ENCODE peak calls at places on chromosomes 5 and 9, in four cellular contexts. One of them, this sample, is unnamed.

GRCh38 chr5:54229041-54229780 is 81.2 kb downstream of the ARL15 start:
- DNase-seq in activated CD8-positive, alpha-beta memory T cell treated with anti-CD3 and anti-CD28 coated beads, Interleukin-2, amount 50 U/mL, for 48 hours: peak
- DNase-seq in ovary: peak
- DNase-seq in HS-5: no peak
- DNase-seq in this sample: no peak

GRCh38 chr5:669111-669841 is 23.9 kb downstream of the TPPP start:
- DNase-seq in ovary: peak
- DNase-seq in activated CD8-positive, alpha-beta memory T cell treated with anti-CD3 and anti-CD28 coated beads, Interleukin-2, amount 50 U/mL, for 48 hours: peak
- DNase-seq in HS-5: no peak
- DNase-seq in this sample: no peak

GRCh38 chr9:102237094-102237493 is 498.6 kb upstream of the GRIN3A start:
- DNase-seq in activated CD8-positive, alpha-beta memory T cell treated with anti-CD3 and anti-CD28 coated beads, Interleukin-2, amount 50 U/mL, for 48 hours: no peak
- DNase-seq in ovary: no peak
- DNase-seq in HS-5: no peak
- DNase-seq in this sample: no peak

GRCh38 chr5:74579215-74579614 is 61.3 kb downstream of the ENC1 start:
- DNase-seq in ovary: no peak
- DNase-seq in activated CD8-positive, alpha-beta memory T cell treated with anti-CD3 and anti-CD28 coated beads, Interleukin-2, amount 50 U/mL, for 48 hours: peak
- DNase-seq in HS-5: no peak
- DNase-seq in this sample: no peak

GRCh38 chr9:127741831-127742434 is 6.8 kb upstream of the TOR2A start:
- DNase-seq in HS-5: no peak
- DNase-seq in activated CD8-positive, alpha-beta memory T cell treated with anti-CD3 and anti-CD28 coated beads, Interleukin-2, amount 50 U/mL, for 48 hours: no peak
- DNase-seq in ovary: peak
- DNase-seq in this sample: no peak

GRCh38 chr9:120876842-120877240 is at the start of gene PHF19:
- DNase-seq in HS-5: no peak
- DNase-seq in ovary: no peak
- DNase-seq in activated CD8-positive, alpha-beta memory T cell treated with anti-CD3 and anti-CD28 coated beads, Interleukin-2, amount 50 U/mL, for 48 hours: peak
- DNase-seq in this sample: no peak

GRCh38 chr5:143165049-143165448 is 238.4 kb downstream of the NR3C1 start:
- DNase-seq in activated CD8-positive, alpha-beta memory T cell treated with anti-CD3 and anti-CD28 coated beads, Interleukin-2, amount 50 U/mL, for 48 hours: no peak
- DNase-seq in HS-5: no peak
- DNase-seq in ovary: no peak
- DNase-seq in this sample: no peak

GRCh38 chr9:6355728-6356127 is 27.6 kb downstream of the TPD52L3 start:
- DNase-seq in activated CD8-positive, alpha-beta memory T cell treated with anti-CD3 and anti-CD28 coated beads, Interleukin-2, amount 50 U/mL, for 48 hours: no peak
- DNase-seq in ovary: no peak
- DNase-seq in HS-5: peak
- DNase-seq in this sample: no peak

GRCh38 chr9:36935768-36936497 is 98.1 kb downstream of the PAX5 start:
- DNase-seq in ovary: no peak
- DNase-seq in HS-5: no peak
- DNase-seq in activated CD8-positive, alpha-beta memory T cell treated with anti-CD3 and anti-CD28 coated beads, Interleukin-2, amount 50 U/mL, for 48 hours: no peak
- DNase-seq in this sample: no peak

GRCh38 chr5:80128129-80128528 is 93.0 kb downstream of the THBS4 start:
- DNase-seq in ovary: no peak
- DNase-seq in HS-5: no peak
- DNase-seq in activated CD8-positive, alpha-beta memory T cell treated with anti-CD3 and anti-CD28 coated beads, Interleukin-2, amount 50 U/mL, for 48 hours: no peak
- DNase-seq in this sample: no peak

GRCh38 chr5:173781826-173782670 is 106.1 kb upstream of the CPEB4 start:
- DNase-seq in activated CD8-positive, alpha-beta memory T cell treated with anti-CD3 and anti-CD28 coated beads, Interleukin-2, amount 50 U/mL, for 48 hours: peak
- DNase-seq in HS-5: peak
- DNase-seq in ovary: peak
- DNase-seq in this sample: peak

GRCh38 chr9:138023394-138024124 is 146.0 kb downstream of the CACNA1B start:
- DNase-seq in ovary: no peak
- DNase-seq in HS-5: no peak
- DNase-seq in activated CD8-positive, alpha-beta memory T cell treated with anti-CD3 and anti-CD28 coated beads, Interleukin-2, amount 50 U/mL, for 48 hours: no peak
- DNase-seq in this sample: no peak

GRCh38 chr5:147887026-147887627 is 8.6 kb downstream of the SCGB3A2 start:
- DNase-seq in activated CD8-positive, alpha-beta memory T cell treated with anti-CD3 and anti-CD28 coated beads, Interleukin-2, amount 50 U/mL, for 48 hours: no peak
- DNase-seq in HS-5: no peak
- DNase-seq in ovary: no peak
- DNase-seq in this sample: no peak

GRCh38 chr5:161094411-161094810 is 242.4 kb upstream of the ATP10B start:
- DNase-seq in ovary: no peak
- DNase-seq in activated CD8-positive, alpha-beta memory T cell treated with anti-CD3 and anti-CD28 coated beads, Interleukin-2, amount 50 U/mL, for 48 hours: no peak
- DNase-seq in HS-5: no peak
- DNase-seq in this sample: no peak

GRCh38 chr5:147037517-147038205 is 159.1 kb upstream of the PPP2R2B start:
- DNase-seq in activated CD8-positive, alpha-beta memory T cell treated with anti-CD3 and anti-CD28 coated beads, Interleukin-2, amount 50 U/mL, for 48 hours: no peak
- DNase-seq in HS-5: peak
- DNase-seq in ovary: no peak
- DNase-seq in this sample: peak

GRCh38 chr5:104177651-104178050 is 615.1 kb upstream of the NUDT12 start:
- DNase-seq in ovary: no peak
- DNase-seq in HS-5: no peak
- DNase-seq in activated CD8-positive, alpha-beta memory T cell treated with anti-CD3 and anti-CD28 coated beads, Interleukin-2, amount 50 U/mL, for 48 hours: no peak
- DNase-seq in this sample: no peak

GRCh38 chr9:114204265-114204664 is 48.9 kb downstream of the COL27A1 start:
- DNase-seq in activated CD8-positive, alpha-beta memory T cell treated with anti-CD3 and anti-CD28 coated beads, Interleukin-2, amount 50 U/mL, for 48 hours: no peak
- DNase-seq in ovary: no peak
- DNase-seq in HS-5: no peak
- DNase-seq in this sample: no peak

GRCh38 chr9:123716339-123716738 is 213.6 kb downstream of the DENND1A start:
- DNase-seq in activated CD8-positive, alpha-beta memory T cell treated with anti-CD3 and anti-CD28 coated beads, Interleukin-2, amount 50 U/mL, for 48 hours: no peak
- DNase-seq in ovary: no peak
- DNase-seq in HS-5: no peak
- DNase-seq in this sample: no peak

GRCh38 chr5:34762321-34762871 is 76.6 kb upstream of the TTC23L start:
- DNase-seq in HS-5: peak
- DNase-seq in activated CD8-positive, alpha-beta memory T cell treated with anti-CD3 and anti-CD28 coated beads, Interleukin-2, amount 50 U/mL, for 48 hours: no peak
- DNase-seq in ovary: peak
- DNase-seq in this sample: no peak

GRCh38 chr9:122261469-122261881 is 3.2 kb downstream of the RBM18 start:
- DNase-seq in activated CD8-positive, alpha-beta memory T cell treated with anti-CD3 and anti-CD28 coated beads, Interleukin-2, amount 50 U/mL, for 48 hours: no peak
- DNase-seq in ovary: peak
- DNase-seq in HS-5: no peak
- DNase-seq in this sample: peak

GRCh38 chr5:127298623-127299022 is 8.0 kb downstream of the MEGF10 start:
- DNase-seq in HS-5: no peak
- DNase-seq in activated CD8-positive, alpha-beta memory T cell treated with anti-CD3 and anti-CD28 coated beads, Interleukin-2, amount 50 U/mL, for 48 hours: no peak
- DNase-seq in ovary: no peak
- DNase-seq in this sample: no peak

GRCh38 chr5:163105456-163105855 is 331.9 kb upstream of the CCNG1 start:
- DNase-seq in HS-5: no peak
- DNase-seq in ovary: no peak
- DNase-seq in activated CD8-positive, alpha-beta memory T cell treated with anti-CD3 and anti-CD28 coated beads, Interleukin-2, amount 50 U/mL, for 48 hours: no peak
- DNase-seq in this sample: peak

GRCh38 chr9:6944093-6944551 is 186.3 kb downstream of the KDM4C start:
- DNase-seq in activated CD8-positive, alpha-beta memory T cell treated with anti-CD3 and anti-CD28 coated beads, Interleukin-2, amount 50 U/mL, for 48 hours: no peak
- DNase-seq in ovary: no peak
- DNase-seq in HS-5: peak
- DNase-seq in this sample: peak

GRCh38 chr5:158397278-158397677 is 538.3 kb upstream of the CLINT1 start:
- DNase-seq in ovary: no peak
- DNase-seq in HS-5: no peak
- DNase-seq in activated CD8-positive, alpha-beta memory T cell treated with anti-CD3 and anti-CD28 coated beads, Interleukin-2, amount 50 U/mL, for 48 hours: no peak
- DNase-seq in this sample: no peak

GRCh38 chr9:92175441-92175840 is 60.2 kb upstream of the SPTLC1 start:
- DNase-seq in HS-5: no peak
- DNase-seq in ovary: no peak
- DNase-seq in activated CD8-positive, alpha-beta memory T cell treated with anti-CD3 and anti-CD28 coated beads, Interleukin-2, amount 50 U/mL, for 48 hours: no peak
- DNase-seq in this sample: no peak

GRCh38 chr5:111584651-111585050 is 72.3 kb upstream of the STARD4 start:
- DNase-seq in HS-5: peak
- DNase-seq in activated CD8-positive, alpha-beta memory T cell treated with anti-CD3 and anti-CD28 coated beads, Interleukin-2, amount 50 U/mL, for 48 hours: no peak
- DNase-seq in ovary: no peak
- DNase-seq in this sample: peak

GRCh38 chr5:109750407-109750806 is 60.7 kb downstream of the MAN2A1 start:
- DNase-seq in ovary: no peak
- DNase-seq in HS-5: no peak
- DNase-seq in activated CD8-positive, alpha-beta memory T cell treated with anti-CD3 and anti-CD28 coated beads, Interleukin-2, amount 50 U/mL, for 48 hours: no peak
- DNase-seq in this sample: no peak

GRCh38 chr5:68465133-68465532 is 249.6 kb downstream of the PIK3R1 start:
- DNase-seq in ovary: no peak
- DNase-seq in activated CD8-positive, alpha-beta memory T cell treated with anti-CD3 and anti-CD28 coated beads, Interleukin-2, amount 50 U/mL, for 48 hours: peak
- DNase-seq in HS-5: no peak
- DNase-seq in this sample: no peak

GRCh38 chr5:117054808-117055398 is 480.3 kb upstream of the SEMA6A start:
- DNase-seq in activated CD8-positive, alpha-beta memory T cell treated with anti-CD3 and anti-CD28 coated beads, Interleukin-2, amount 50 U/mL, for 48 hours: no peak
- DNase-seq in HS-5: no peak
- DNase-seq in ovary: no peak
- DNase-seq in this sample: no peak

GRCh38 chr5:10832987-10833386 is 72.0 kb upstream of the DAP start:
- DNase-seq in ovary: no peak
- DNase-seq in HS-5: no peak
- DNase-seq in activated CD8-positive, alpha-beta memory T cell treated with anti-CD3 and anti-CD28 coated beads, Interleukin-2, amount 50 U/mL, for 48 hours: no peak
- DNase-seq in this sample: no peak

GRCh38 chr5:4142842-4143241 is 547.2 kb downstream of the IRX1 start:
- DNase-seq in HS-5: no peak
- DNase-seq in ovary: no peak
- DNase-seq in activated CD8-positive, alpha-beta memory T cell treated with anti-CD3 and anti-CD28 coated beads, Interleukin-2, amount 50 U/mL, for 48 hours: no peak
- DNase-seq in this sample: no peak